ENCODE peak calls at places on chromosomes 7 and 10, in six cellular contexts. X is transverse colon, M is A549, T is K562, U is SK-N-SH, O is sigmoid colon. Q is an unnamed sample.
A peak's percentile ranks its signal among the peaks of the same experiment; 100 is the strongest.

GRCh38 chr10:79282388-79282787 is 64.9 kb upstream of the PPIF start:
- DNase-seq in X (no peak), M (no peak), T (no peak), U (no peak), O (no peak), Q (no peak)

GRCh38 chr10:32239770-32240169 is 107.2 kb downstream of the EPC1 start:
- DNase-seq in X (no peak), M (no peak), T (no peak), U (no peak), O (no peak), Q (no peak)

GRCh38 chr7:101099969-101100781 is 14.9 kb downstream of the TRIM56 start:
- DNase-seq in X (peak; percentile 85), M (peak; percentile 98), T (peak; percentile 98), U (peak; percentile 51), O (peak; percentile 98), Q (peak; percentile 79)

GRCh38 chr10:79435271-79436065 is 10.0 kb downstream of the ZCCHC24 start:
- DNase-seq in X (no peak), M (no peak), T (no peak), U (no peak), O (peak; percentile 88), Q (no peak)

GRCh38 chr7:37354661-37355131 is 94.0 kb downstream of the ELMO1 start:
- DNase-seq in X (peak; percentile 35), M (no peak), T (peak; percentile 44), U (no peak), O (peak; percentile 88), Q (peak; percentile 59)

GRCh38 chr7:92244803-92245486 is 769 bp downstream of the KRIT1 start:
- DNase-seq in X (no peak), M (no peak), T (no peak), U (no peak), O (no peak), Q (no peak)

GRCh38 chr10:111076191-111076681 is 593 bp upstream of the ADRA2A start:
- DNase-seq in X (peak; percentile 73), M (peak; percentile 58), T (peak; percentile 39), U (peak; percentile 93), O (peak; percentile 80), Q (peak; percentile 90)

GRCh38 chr7:123939784-123940183 is 14.7 kb downstream of the SPAM1 start:
- DNase-seq in X (no peak), M (no peak), T (no peak), U (no peak), O (no peak), Q (no peak)

GRCh38 chr7:69656890-69657289 is 58.6 kb downstream of the AUTS2 start:
- DNase-seq in X (no peak), M (no peak), T (no peak), U (peak; percentile 62), O (peak; percentile 69), Q (no peak)

GRCh38 chr7:78970440-78970916 is 483.0 kb downstream of the MAGI2 start:
- DNase-seq in X (no peak), M (no peak), T (no peak), U (no peak), O (no peak), Q (no peak)

GRCh38 chr7:24869572-24869971 is 110.4 kb downstream of the OSBPL3 start:
- DNase-seq in X (no peak), M (no peak), T (no peak), U (no peak), O (no peak), Q (no peak)

GRCh38 chr7:155538293-155538692 is 8.1 kb downstream of the CNPY1 start:
- DNase-seq in X (no peak), M (no peak), T (no peak), U (no peak), O (no peak), Q (no peak)

GRCh38 chr10:132965411-132966057 is 23.2 kb upstream of the CFAP46 start:
- DNase-seq in X (no peak), M (no peak), T (no peak), U (no peak), O (no peak), Q (no peak)

GRCh38 chr7:123289200-123289599 is 89.4 kb upstream of the SLC13A1 start:
- DNase-seq in X (no peak), M (no peak), T (no peak), U (no peak), O (no peak), Q (no peak)

GRCh38 chr10:25231751-25232150 is 57.0 kb downstream of the GPR158 start:
- DNase-seq in X (no peak), M (no peak), T (no peak), U (no peak), O (no peak), Q (no peak)

GRCh38 chr10:120336910-120337540 is 120.0 kb upstream of the PLPP4 start:
- DNase-seq in X (peak; percentile 55), M (peak; percentile 49), T (peak; percentile 32), U (peak; percentile 30), O (no peak), Q (no peak)
- TF ChIP-seq CTCF in X (peak; percentile 52), M (peak; percentile 63), T (peak; percentile 61), U (peak; percentile 81), O (no peak), Q (peak; percentile 71)

DNA sequence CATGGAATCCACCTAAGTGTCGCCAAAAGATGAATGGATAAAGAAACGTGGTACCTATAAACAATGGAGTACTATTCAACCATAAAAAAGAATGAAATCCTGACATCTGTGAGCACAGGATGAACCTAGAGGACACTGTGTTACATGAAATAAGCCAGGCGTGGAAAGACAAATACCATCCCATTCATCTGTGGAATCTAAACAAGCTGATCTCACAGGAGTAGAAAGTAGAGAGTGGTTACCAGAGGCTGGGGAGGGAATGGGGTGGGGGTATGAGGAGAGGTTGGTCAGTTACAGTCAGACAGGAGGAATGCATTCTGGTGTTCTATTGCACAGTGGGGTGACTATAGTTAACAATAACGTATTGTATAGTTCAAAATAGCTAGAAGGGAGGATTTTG is 78.3 kb upstream of the RHEB start:
- DNase-seq in X (no peak), M (no peak), T (no peak), U (no peak), O (no peak), Q (no peak)
- H3K4me1 ChIP-seq in X (peaks cover 12% of the 10 kb centered on the region), M (peaks cover 60% of the 10 kb centered on the region), T (no peaks in the 10 kb centered on the region), U (peaks cover 44% of the 10 kb centered on the region), O (peaks cover 39% of the 10 kb centered on the region), Q (no peaks in the 10 kb centered on the region)

GRCh38 chr7:36346260-36346831 is 43.3 kb upstream of the ANLN start:
- DNase-seq in X (no peak), M (no peak), T (no peak), U (no peak), O (no peak), Q (no peak)

GRCh38 chr7:36344618-36345017 is 45.0 kb upstream of the ANLN start:
- DNase-seq in X (no peak), M (no peak), T (no peak), U (no peak), O (no peak), Q (no peak)

GRCh38 chr7:36349626-36350025 is 40.0 kb upstream of the ANLN start:
- DNase-seq in X (no peak), M (no peak), T (no peak), U (no peak), O (no peak), Q (no peak)

GRCh38 chr7:36348771-36349170 is 40.9 kb upstream of the ANLN start:
- DNase-seq in X (no peak), M (no peak), T (no peak), U (no peak), O (no peak), Q (no peak)

GRCh38 chr7:36348256-36348655 is 41.4 kb upstream of the ANLN start:
- DNase-seq in X (no peak), M (no peak), T (no peak), U (no peak), O (no peak), Q (no peak)
- TF ChIP-seq EP300 in X (no peak), M (no peak), T (no peak), U (no peak), O (no peak), Q (no peak)

GRCh38 chr7:100091411-100092181 is 2.8 kb downstream of the COPS6 start:
- DNase-seq in X (no peak), M (peak; percentile 42), T (peak; percentile 42), U (peak; percentile 65), O (no peak), Q (no peak)
- TF ChIP-seq CTCF in X (no peak), M (no peak), T (no peak), U (peak; percentile 42), O (no peak), Q (no peak)

GRCh38 chr10:70328018-70328417 is 44.2 kb upstream of the NPFFR1 start:
- DNase-seq in X (no peak), M (no peak), T (no peak), U (no peak), O (no peak), Q (no peak)
- H3K4me1 ChIP-seq in X (peaks cover 13% of the 10 kb centered on the region), M (peaks cover 23% of the 10 kb centered on the region), T (peaks cover 14% of the 10 kb centered on the region), U (peaks cover 42% of the 10 kb centered on the region), O (peaks cover 14% of the 10 kb centered on the region), Q (peaks cover 19% of the 10 kb centered on the region)

GRCh38 chr7:140403878-140404564 is at the start of gene RAB19:
- DNase-seq in X (peak; percentile 75), M (no peak), T (no peak), U (no peak), O (no peak), Q (peak; percentile 73)

GRCh38 chr7:140402178-140402835 is 1.6 kb upstream of the RAB19 start:
- DNase-seq in X (no peak), M (no peak), T (no peak), U (no peak), O (no peak), Q (no peak)

GRCh38 chr7:140400381-140400780 is 2.1 kb upstream of the SLC37A3 start:
- DNase-seq in X (no peak), M (no peak), T (no peak), U (no peak), O (no peak), Q (no peak)

GRCh38 chr7:140398821-140399220 is 491 bp upstream of the SLC37A3 start:
- DNase-seq in X (no peak), M (no peak), T (no peak), U (no peak), O (no peak), Q (no peak)

DNA sequence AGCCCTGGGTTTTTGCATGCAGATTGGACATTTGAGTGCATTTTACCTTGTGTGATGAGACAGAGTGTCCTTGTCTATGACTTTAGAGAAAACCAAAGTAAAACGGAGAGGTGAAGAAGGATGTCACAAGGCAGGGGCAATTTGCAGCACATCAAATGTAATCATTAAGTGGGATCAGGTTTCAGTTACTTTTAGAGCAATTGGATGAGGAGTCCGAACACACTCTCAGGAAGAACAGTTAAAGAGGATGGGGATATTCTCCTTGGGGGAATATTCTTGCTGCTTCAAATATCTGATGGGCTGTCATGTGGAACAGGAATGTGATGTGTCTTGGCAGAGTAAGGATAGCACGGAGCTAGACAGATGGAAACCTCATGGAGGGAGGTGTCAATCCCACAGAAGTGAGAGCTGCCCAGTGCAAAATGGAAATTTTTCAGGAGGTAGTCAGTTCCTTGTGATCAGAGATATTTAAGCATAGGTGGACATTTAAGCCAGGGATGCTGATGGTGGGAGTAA is 765 bp downstream of the RAB19 start:
- DNase-seq in X (no peak), M (no peak), T (no peak), U (no peak), O (no peak), Q (no peak)
- TF ChIP-seq EP300 in X (no peak), M (no peak), T (no peak), U (no peak), O (no peak), Q (no peak)

GRCh38 chr7:26284995-26285632 is 6.5 kb upstream of the SNX10 start:
- DNase-seq in X (no peak), M (peak; percentile 33), T (peak; percentile 42), U (peak; percentile 42), O (no peak), Q (no peak)
- TF ChIP-seq CTCF in X (no peak), M (no peak), T (peak; percentile 72), U (peak; percentile 35), O (no peak), Q (no peak)